ENCODE peak calls at places on chromosomes 11 and 22, in six cellular contexts. E is right atrium auricular region, D is thoracic aorta, Z is brain microvascular endothelial cell, G is K562, P is GM23248. V is an unnamed sample.

GRCh38 chr11:94060401-94060800 is 39.2 kb downstream of the HEPHL1 start:
- DNase-seq in D (no peak), Z (no peak), P (peak; percentile 2), G (no peak), E (no peak), V (peak; percentile 66)

GRCh38 chr11:14242198-14242597 is 116.8 kb downstream of the RRAS2 start:
- DNase-seq in P (no peak), Z (no peak), G (no peak), E (no peak), D (no peak), V (no peak)

GRCh38 chr11:8839957-8840945 is 70.7 kb upstream of the AKIP1 start:
- DNase-seq in E (no peak), D (no peak), P (peak; percentile 25), G (no peak), Z (no peak), V (no peak)

GRCh38 chr11:110177057-110177397 is 83.8 kb downstream of the ZC3H12C start:
- DNase-seq in E (no peak), G (no peak), D (no peak), P (no peak), Z (no peak), V (no peak)

GRCh38 chr11:126288237-126288636 is 5.3 kb downstream of the TIRAP start:
- DNase-seq in P (no peak), G (no peak), Z (no peak), E (no peak), D (no peak), V (no peak)

GRCh38 chr11:60862171-60862570 is 5.2 kb upstream of the ZP1 start:
- DNase-seq in Z (no peak), E (no peak), P (no peak), D (no peak), G (no peak), V (no peak)

GRCh38 chr22:27598792-27599191 is 202.8 kb downstream of the MN1 start:
- DNase-seq in E (no peak), Z (no peak), D (no peak), G (no peak), P (no peak), V (no peak)

GRCh38 chr11:100403817-100404216 is 283.3 kb upstream of the ARHGAP42 start:
- DNase-seq in D (no peak), Z (peak; percentile 59), E (no peak), P (no peak), G (no peak), V (no peak)

GRCh38 chr22:40512426-40513136 is 123.9 kb downstream of the MRTFA start:
- DNase-seq in P (peak; percentile 98), Z (peak; percentile 88), E (no peak), D (no peak), G (no peak), V (peak; percentile 66)

GRCh38 chr11:17682848-17683247 is 36.5 kb upstream of the MYOD1 start:
- DNase-seq in G (no peak), Z (no peak), E (no peak), D (no peak), P (no peak), V (no peak)

GRCh38 chr11:17686185-17686980 is 33.0 kb upstream of the MYOD1 start:
- DNase-seq in E (no peak), P (no peak), D (no peak), G (no peak), Z (no peak), V (peak; percentile 41)

GRCh38 chr11:17687946-17688670 is 31.3 kb upstream of the MYOD1 start:
- DNase-seq in P (no peak), E (no peak), Z (no peak), D (no peak), G (no peak), V (peak; percentile 78)

GRCh38 chr11:17684550-17684949 is 34.8 kb upstream of the MYOD1 start:
- DNase-seq in P (no peak), D (no peak), E (no peak), Z (no peak), G (no peak), V (no peak)

GRCh38 chr11:17683378-17684161 is 35.8 kb upstream of the MYOD1 start:
- DNase-seq in E (no peak), G (no peak), P (peak; percentile 48), Z (peak; percentile 74), D (no peak), V (peak; percentile 94)
- H3K27me3 ChIP-seq in E (no peaks in the 10 kb centered on the region), G (peaks cover 24% of the 10 kb centered on the region), P (peaks cover 11% of the 10 kb centered on the region), Z (no peaks in the 10 kb centered on the region), D (no peaks in the 10 kb centered on the region), V (no peaks in the 10 kb centered on the region)

GRCh38 chr11:124874571-124875255 is 9.5 kb downstream of the ROBO3 start:
- DNase-seq in P (no peak), D (no peak), Z (no peak), G (no peak), E (no peak), V (no peak)
- H3K27me3 ChIP-seq in P (peaks cover 29% of the 10 kb centered on the region), D (no peaks in the 10 kb centered on the region), Z (peaks cover 19% of the 10 kb centered on the region), G (peaks cover 17% of the 10 kb centered on the region), E (no peaks in the 10 kb centered on the region), V (peaks cover 24% of the 10 kb centered on the region)

DNA sequence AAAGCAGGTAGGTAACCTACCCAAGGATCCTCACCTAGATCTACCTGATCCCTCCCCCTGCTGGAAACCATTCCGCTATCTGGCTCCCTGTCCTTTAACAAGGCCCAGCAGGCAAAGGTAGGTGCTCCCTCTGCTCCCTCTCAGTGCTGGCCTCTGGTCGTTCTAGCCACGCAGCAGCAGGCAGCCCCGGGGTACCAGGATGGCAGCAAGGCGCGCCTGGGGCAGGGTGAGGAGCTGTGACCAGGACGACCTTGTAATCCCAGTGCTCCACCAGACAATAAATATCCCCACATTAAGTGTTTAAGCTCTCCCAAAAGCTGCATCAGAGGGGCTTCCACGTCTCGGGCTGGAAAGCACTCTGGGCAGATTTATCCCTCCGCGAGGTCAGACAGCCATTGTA is 81.4 kb downstream of the CHST1 start:
- DNase-seq in D (no peak), Z (no peak), G (no peak), P (no peak), E (no peak), V (no peak)
- H3K27me3 ChIP-seq in D (no peaks in the 10 kb centered on the region), Z (no peaks in the 10 kb centered on the region), G (no peaks in the 10 kb centered on the region), P (peaks cover 4% of the 10 kb centered on the region), E (no peaks in the 10 kb centered on the region), V (no peaks in the 10 kb centered on the region)

DNA sequence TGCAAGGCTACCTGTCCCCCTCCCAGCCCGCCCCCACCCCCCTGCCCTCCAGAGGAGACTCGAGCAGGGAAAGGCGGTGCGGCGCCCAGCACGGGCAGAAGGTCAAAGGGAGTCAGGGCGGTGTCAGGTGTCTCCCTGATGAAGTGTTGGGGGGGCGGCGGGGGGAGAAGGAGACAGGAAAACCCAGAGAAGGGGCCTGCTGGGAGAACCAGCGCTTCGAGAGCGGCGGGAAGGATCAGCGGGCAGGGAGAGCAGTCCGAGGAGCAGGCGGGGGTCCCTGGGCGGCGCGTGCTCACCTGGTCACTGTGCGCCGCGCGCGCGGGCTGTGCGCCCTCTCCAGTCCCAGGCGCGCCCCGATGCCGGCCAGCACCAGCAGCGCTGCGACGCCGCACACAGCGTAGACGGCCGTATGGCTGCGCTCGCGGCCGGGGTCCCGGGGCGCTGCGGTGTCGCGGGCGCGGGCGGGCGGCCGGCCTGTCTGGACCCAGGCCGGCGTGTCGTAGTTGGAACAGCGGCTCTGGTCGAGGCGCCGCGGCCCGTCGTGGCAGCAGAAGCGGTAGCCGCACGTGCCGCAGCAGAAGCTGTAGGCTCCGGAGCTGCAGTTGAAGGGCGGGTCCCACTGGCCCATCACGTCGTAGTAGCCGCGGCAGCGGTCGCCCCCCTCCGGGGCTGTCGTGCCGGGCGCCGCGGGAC is 886 bp downstream of the SHISA8 start:
- DNase-seq in P (peak; percentile 18), Z (no peak), D (no peak), E (no peak), G (peak; percentile 42), V (no peak)
- H3K27me3 ChIP-seq in P (peaks cover 57% of the 10 kb centered on the region), Z (peaks cover 69% of the 10 kb centered on the region), D (peaks cover 27% of the 10 kb centered on the region), E (peaks cover 12% of the 10 kb centered on the region), G (no peaks in the 10 kb centered on the region), V (peaks cover 81% of the 10 kb centered on the region)

GRCh38 chr22:44700456-44700855 is 1.5 kb upstream of the PRR5 start:
- DNase-seq in D (no peak), Z (no peak), G (no peak), E (no peak), P (no peak), V (no peak)
- H3K27me3 ChIP-seq in D (no peaks in the 10 kb centered on the region), Z (no peaks in the 10 kb centered on the region), G (no peaks in the 10 kb centered on the region), E (no peaks in the 10 kb centered on the region), P (no peaks in the 10 kb centered on the region), V (no peaks in the 10 kb centered on the region)

DNA sequence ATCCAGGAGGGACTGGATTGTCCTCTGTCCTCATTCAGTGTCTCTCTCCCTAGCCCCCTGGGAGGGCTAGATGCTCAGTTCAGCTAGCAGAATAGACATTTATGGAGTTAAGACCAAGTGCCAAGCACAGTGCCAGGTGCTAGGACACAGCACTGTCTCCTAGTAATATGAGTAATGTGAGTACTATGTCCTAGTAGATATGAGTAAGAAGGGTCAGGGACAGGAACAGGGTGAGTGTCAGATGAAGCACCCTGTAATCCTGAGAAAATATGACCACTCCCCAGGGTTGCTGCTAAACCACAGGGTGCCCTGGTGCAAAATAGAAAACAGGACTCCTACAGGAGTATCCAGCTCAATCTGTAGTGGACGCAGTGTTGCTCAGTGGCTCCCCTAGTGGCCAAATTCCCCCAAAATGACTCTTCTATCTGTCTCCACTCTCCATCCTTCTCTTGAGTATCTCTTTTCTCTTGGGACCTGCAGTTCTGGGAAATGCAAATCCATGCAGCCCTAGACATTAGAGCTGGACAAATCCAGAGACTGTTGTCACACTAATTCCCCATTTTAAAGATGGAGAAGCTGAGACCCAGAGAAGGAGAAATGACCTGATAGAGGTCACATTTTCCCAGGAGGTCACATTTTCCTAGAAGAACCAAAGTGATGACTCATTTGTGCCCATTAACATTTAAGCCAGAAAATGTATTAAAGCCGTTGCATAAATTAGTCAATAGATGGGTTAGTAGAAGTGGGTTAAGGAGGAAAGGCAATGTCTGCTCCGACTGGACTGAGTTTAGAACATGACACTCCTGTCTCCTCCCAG is 214.3 kb downstream of the NXPE2 start:
- DNase-seq in E (no peak), P (no peak), G (peak; percentile 73), D (no peak), Z (no peak), V (peak; percentile 3)
- H3K27me3 ChIP-seq in E (no peaks in the 10 kb centered on the region), P (no peaks in the 10 kb centered on the region), G (no peaks in the 10 kb centered on the region), D (no peaks in the 10 kb centered on the region), Z (no peaks in the 10 kb centered on the region), V (no peaks in the 10 kb centered on the region)

GRCh38 chr22:23525510-23525909 is 54.6 kb downstream of the IGLL1 start:
- DNase-seq in E (no peak), G (no peak), P (no peak), Z (no peak), D (no peak), V (peak; percentile 44)

GRCh38 chr22:23522642-23523251 is 57.3 kb downstream of the IGLL1 start:
- DNase-seq in G (peak; percentile 20), Z (no peak), E (no peak), D (no peak), P (peak; percentile 67), V (peak; percentile 22)

GRCh38 chr22:23524226-23524625 is 55.9 kb downstream of the IGLL1 start:
- DNase-seq in P (no peak), G (no peak), E (no peak), D (no peak), Z (no peak), V (no peak)

GRCh38 chr22:23521442-23522113 is 58.5 kb downstream of the IGLL1 start:
- DNase-seq in P (peak; percentile 99), G (peak; percentile 92), E (peak; percentile 91), Z (peak; percentile 74), D (peak; percentile 72), V (peak; percentile 99)

DNA sequence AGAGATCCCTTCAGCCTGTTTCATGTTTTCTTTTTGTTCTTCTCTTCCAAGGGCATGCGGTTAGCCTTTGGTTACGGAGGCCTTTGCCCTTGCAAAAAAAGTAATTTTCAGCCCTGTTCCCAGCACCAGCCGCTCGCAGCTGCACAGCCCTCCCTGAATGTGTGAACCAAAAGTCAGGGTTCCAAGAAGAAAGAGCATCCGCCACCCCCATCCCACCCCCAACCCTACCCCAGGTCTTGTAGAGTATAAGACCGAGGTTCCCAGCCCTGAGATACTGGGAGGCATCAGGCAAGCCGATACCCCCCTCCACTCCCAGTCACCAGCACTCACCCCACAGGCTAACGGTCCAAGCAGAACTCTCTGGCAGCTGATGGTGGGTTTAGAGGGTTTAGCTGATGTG is 56.3 kb downstream of the IGLL1 start:
- DNase-seq in G (no peak), E (no peak), Z (no peak), D (no peak), P (no peak), V (no peak)
- H3K27me3 ChIP-seq in G (no peaks in the 10 kb centered on the region), E (no peaks in the 10 kb centered on the region), Z (no peaks in the 10 kb centered on the region), D (no peaks in the 10 kb centered on the region), P (no peaks in the 10 kb centered on the region), V (no peaks in the 10 kb centered on the region)

V was measured in trophoblast cell.